ENCODE peak calls at places on chromosomes 3 and 15, in six cellular contexts. Q, O, C, B, L and D are unnamed samples. For H3K9me2, H3K4me1 and H3F3A, the result is how much of the 10 kb centered on the place peaks cover.

GRCh38 chr3:17157713-17158112 is 273.0 kb downstream of the PLCL2 start:
- DNase-seq in Q (peak), O (peak), C (no peak), B (no peak), L (no peak), D (no peak)

GRCh38 chr15:27028836-27029482 is 58.0 kb downstream of the GABRG3 start:
- DNase-seq in Q (no peak), O (peak), C (peak), B (no peak), L (no peak), D (no peak)

GRCh38 chr15:78212546-78213424 is 21.6 kb downstream of the ACSBG1 start:
- DNase-seq in Q (peak), O (peak), C (no peak), B (peak), L (no peak), D (peak)

GRCh38 chr3:101077361-101078011 is 84.3 kb upstream of the ABI3BP start:
- DNase-seq in Q (peak), O (peak), C (no peak), B (no peak), L (no peak), D (peak)

GRCh38 chr15:59062985-59063384 is 42.0 kb upstream of the CCNB2 start:
- DNase-seq in Q (no peak), O (no peak), C (peak), B (no peak), L (no peak), D (no peak)

GRCh38 chr15:68231102-68231818 is 1.7 kb upstream of the CLN6 start:
- DNase-seq in Q (no peak), O (no peak), C (no peak), B (peak), L (no peak), D (no peak)

GRCh38 chr3:30226606-30227151 is 379.7 kb upstream of the TGFBR2 start:
- DNase-seq in Q (no peak), O (no peak), C (no peak), B (no peak), L (no peak), D (no peak)

GRCh38 chr3:170689218-170689874 is 103.5 kb upstream of the SLC7A14 start:
- DNase-seq in Q (peak), O (peak), C (no peak), B (peak), L (peak), D (peak)

GRCh38 chr3:184727357-184728060 is 15.6 kb upstream of the MAGEF1 start:
- DNase-seq in Q (peak), O (peak), C (peak), B (peak), L (peak), D (peak)

GRCh38 chr3:182565916-182566524 is 227.3 kb upstream of the ATP11B start:
- DNase-seq in Q (peak), O (no peak), C (no peak), B (no peak), L (peak), D (no peak)

GRCh38 chr15:99564221-99565030 is 1.4 kb upstream of the MEF2A start:
- DNase-seq in Q (no peak), O (peak), C (no peak), B (no peak), L (no peak), D (peak)
- H3K9me2 ChIP-seq in Q (under half), O (under half), C (under half), B (under half), L (under half), D (under half)

GRCh38 chr3:14801031-14801430 is 17.7 kb upstream of the FGD5 start:
- DNase-seq in Q (no peak), O (no peak), C (no peak), B (no peak), L (no peak), D (no peak)

GRCh38 chr3:14801668-14802067 is 17.1 kb upstream of the FGD5 start:
- DNase-seq in Q (no peak), O (no peak), C (no peak), B (no peak), L (no peak), D (no peak)

GRCh38 chr3:14797731-14798130 is 21.0 kb upstream of the FGD5 start:
- DNase-seq in Q (no peak), O (no peak), C (no peak), B (no peak), L (no peak), D (no peak)

GRCh38 chr3:14798231-14798630 is 20.5 kb upstream of the FGD5 start:
- DNase-seq in Q (no peak), O (no peak), C (no peak), B (no peak), L (no peak), D (no peak)

DNA sequence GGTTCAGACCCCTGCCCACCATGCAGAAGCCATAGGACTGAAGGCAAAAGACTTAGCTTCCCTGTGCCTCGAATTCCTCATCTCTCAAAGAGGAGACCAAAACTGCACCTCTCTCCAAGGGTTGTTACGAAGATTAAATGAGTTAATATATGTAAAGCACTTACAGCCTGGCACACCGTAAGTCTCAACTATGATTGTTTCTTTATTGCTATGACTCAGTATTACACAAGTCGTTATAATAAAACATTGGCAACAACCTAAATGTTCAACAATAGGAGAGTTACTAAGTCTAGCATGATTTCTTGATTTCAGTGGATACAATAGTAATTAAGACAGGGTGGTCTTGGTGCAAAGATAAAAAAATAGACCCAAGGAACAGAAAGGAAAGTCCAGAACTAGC is 19.6 kb upstream of the FGD5 start:
- DNase-seq in Q (peak), O (peak), C (no peak), B (no peak), L (no peak), D (no peak)
- H3K4me1 ChIP-seq in Q (under half), O (under half), C (under half), B (under half), L (under half), D (under half)

DNA sequence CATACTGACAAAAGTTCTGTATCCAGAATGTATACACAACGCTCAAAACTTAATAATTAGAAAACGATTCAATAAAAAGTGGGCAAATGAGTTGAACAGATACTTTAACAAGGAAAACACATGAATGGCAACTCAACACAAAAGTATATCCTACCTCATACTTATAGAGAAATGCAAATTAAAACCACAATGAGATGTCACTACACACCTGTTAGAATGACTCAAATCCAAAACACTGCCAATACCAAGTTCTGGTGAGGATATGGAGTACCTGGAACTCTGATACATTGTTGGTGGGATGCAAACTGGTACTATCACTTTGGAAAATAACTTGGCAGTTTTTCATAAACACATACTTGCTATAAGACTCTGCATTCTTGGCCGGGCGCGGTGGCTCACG is 42.1 kb downstream of the PRTG start:
- DNase-seq in Q (no peak), O (no peak), C (no peak), B (no peak), L (no peak), D (no peak)
- H3F3A ChIP-seq in Q (under half), O (under half), C (under half), B (under half), L (under half), D (under half)

DNA sequence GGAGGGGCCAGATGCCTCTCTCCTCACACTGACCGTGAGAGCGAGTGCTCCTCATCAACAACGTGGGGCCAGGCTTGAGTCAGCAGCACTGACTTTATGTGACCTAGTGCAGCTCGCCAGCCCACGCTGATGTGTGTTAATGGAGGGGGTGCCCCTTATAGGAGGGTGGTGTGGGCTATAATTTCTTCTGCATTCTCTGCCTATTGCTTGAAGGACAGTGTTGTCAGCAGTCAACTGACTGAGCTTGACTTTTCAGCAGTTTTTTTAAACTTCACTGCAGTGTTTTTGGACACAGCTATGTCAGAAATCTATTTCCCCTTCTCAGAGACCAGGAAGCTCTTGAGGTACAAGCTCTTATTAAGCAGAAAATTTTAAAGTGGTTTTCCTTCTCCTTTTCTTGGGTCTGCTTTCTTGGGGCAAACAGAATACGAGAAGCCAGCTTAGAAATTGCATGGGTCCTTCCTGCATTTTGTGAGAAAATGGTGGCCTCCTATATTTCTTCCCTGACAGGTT is 304.8 kb upstream of the CTDSPL start:
- DNase-seq in Q (no peak), O (no peak), C (no peak), B (no peak), L (no peak), D (no peak)
- H3K9me2 ChIP-seq in Q (under half), O (under half), C (under half), B (under half), L (under half), D (under half)